ENCODE peak calls at places on chromosomes 1 and 21, in four cellular contexts. L is H1, F is K562, O is HepG2. C is an unnamed sample.

GRCh38 chr1:245330951-245331350 is 176.2 kb downstream of the KIF26B start:
- DNase-seq in L (no peak), F (no peak), O (no peak), C (no peak)

GRCh38 chr21:42388740-42389448 is 7.0 kb downstream of the TMPRSS3 start:
- DNase-seq in L (no peak), F (no peak), O (peak), C (no peak)

GRCh38 chr1:234969630-234970370 is 158.8 kb downstream of the TOMM20 start:
- DNase-seq in O (no peak), L (no peak), F (no peak), C (no peak)

GRCh38 chr1:38892976-38893375 is 11.6 kb upstream of the GJA9 start:
- DNase-seq in L (no peak), F (no peak), O (no peak), C (no peak)

GRCh38 chr1:154812911-154813816 is 56.9 kb downstream of the KCNN3 start:
- DNase-seq in L (no peak), O (no peak), F (peak), C (no peak)

GRCh38 chr1:951364-951763 is 7.7 kb downstream of the NOC2L start:
- DNase-seq in F (no peak), L (no peak), O (no peak), C (no peak)

GRCh38 chr1:18352640-18353245 is 128.0 kb upstream of the KLHDC7A start:
- DNase-seq in L (no peak), F (no peak), O (no peak), C (no peak)

GRCh38 chr1:109882288-109883245 is 28.1 kb upstream of the CSF1 start:
- DNase-seq in L (no peak), O (peak), F (peak), C (no peak)

GRCh38 chr1:24793762-24794161 is 48.5 kb downstream of the CLIC4 start:
- DNase-seq in F (no peak), O (no peak), L (no peak), C (no peak)

GRCh38 chr1:45834689-45835088 is 31.3 kb downstream of the MAST2 start:
- DNase-seq in O (no peak), F (no peak), L (no peak), C (no peak)

GRCh38 chr1:151060241-151061011 is at the start of gene MLLT11:
- DNase-seq in F (peak), O (no peak), L (no peak), C (peak)

GRCh38 chr1:232432313-232432712 is 197.6 kb downstream of the SIPA1L2 start:
- DNase-seq in O (no peak), L (no peak), F (no peak), C (no peak)

GRCh38 chr1:91545506-91546300 is 45.1 kb downstream of the CDC7 start:
- DNase-seq in F (no peak), L (no peak), O (no peak), C (no peak)

GRCh38 chr1:194039578-194039977 is 853.2 kb upstream of the B3GALT2 start:
- DNase-seq in L (no peak), O (no peak), F (no peak), C (no peak)

GRCh38 chr1:208201241-208201640 is 42.9 kb downstream of the PLXNA2 start:
- DNase-seq in L (no peak), O (peak), F (no peak), C (peak)

GRCh38 chr1:103250441-103250861 is 142.1 kb upstream of the COL11A1 start:
- DNase-seq in O (no peak), L (peak), F (no peak), C (no peak)

GRCh38 chr1:34928865-34929496 is 469 bp downstream of the DLGAP3 start:
- DNase-seq in L (no peak), O (no peak), F (peak), C (no peak)

GRCh38 chr21:46431884-46432488 is 26.7 kb upstream of the DIP2A start:
- DNase-seq in L (no peak), F (no peak), O (no peak), C (no peak)

GRCh38 chr1:35637401-35637809 is 3.9 kb downstream of the PSMB2 start:
- DNase-seq in F (no peak), O (peak), L (no peak), C (no peak)

GRCh38 chr1:26677306-26678115 is 18.3 kb upstream of the ARID1A start:
- DNase-seq in O (peak), L (no peak), F (peak), C (peak)

GRCh38 chr1:202282596-202283283 is 59.0 kb downstream of the UBE2T start:
- DNase-seq in O (no peak), L (no peak), F (no peak), C (no peak)

GRCh38 chr1:110962892-110963665 is 643 bp downstream of the LRIF1 start:
- DNase-seq in O (peak), L (peak), F (peak), C (peak)

GRCh38 chr1:220962031-220962751 is 82.9 kb downstream of the HLX start:
- DNase-seq in L (no peak), F (no peak), O (peak), C (peak)

GRCh38 chr1:115865704-115866380 is 24.9 kb upstream of the NHLH2 start:
- DNase-seq in O (no peak), L (no peak), F (no peak), C (no peak)

GRCh38 chr1:243587823-243588560 is 262.1 kb downstream of the AKT3 start:
- DNase-seq in L (no peak), F (no peak), O (no peak), C (no peak)

GRCh38 chr1:193189442-193190095 is 3.2 kb upstream of the B3GALT2 start:
- DNase-seq in F (no peak), L (no peak), O (no peak), C (no peak)

GRCh38 chr1:200530551-200531261 is 89.8 kb downstream of the KIF14 start:
- DNase-seq in O (no peak), F (no peak), L (no peak), C (no peak)

GRCh38 chr1:17883662-17884395 is 128.7 kb downstream of the ACTL8 start:
- DNase-seq in L (no peak), F (no peak), O (no peak), C (no peak)

GRCh38 chr1:87684194-87684593 is 355.5 kb downstream of the LMO4 start:
- DNase-seq in L (no peak), F (no peak), O (no peak), C (no peak)

GRCh38 chr1:196376648-196377295 is 231.5 kb downstream of the KCNT2 start:
- DNase-seq in O (no peak), L (no peak), F (no peak), C (no peak)

GRCh38 chr1:61397915-61398314 is 315.6 kb downstream of the NFIA start:
- DNase-seq in F (no peak), L (no peak), O (no peak), C (no peak)

GRCh38 chr1:203891950-203892349 is 30.6 kb downstream of the SNRPE start:
- DNase-seq in O (no peak), F (no peak), L (no peak), C (no peak)

GRCh38 chr1:203888807-203889251 is 27.4 kb downstream of the SNRPE start:
- DNase-seq in L (no peak), O (no peak), F (no peak), C (peak)
- TF ChIP-seq PHF8 in L (no peak), O (no peak), F (no peak), C (no peak)

GRCh38 chr21:40853956-40854688 is 7.2 kb upstream of the DSCAM start:
- DNase-seq in F (no peak), L (no peak), O (no peak), C (no peak)
- TF ChIP-seq PHF8 in F (no peak), L (no peak), O (no peak), C (no peak)

GRCh38 chr1:183689770-183690204 is 36.7 kb upstream of the APOBEC4 start:
- DNase-seq in L (no peak), O (no peak), F (no peak), C (no peak)

GRCh38 chr1:183686228-183686627 is 33.1 kb upstream of the APOBEC4 start:
- DNase-seq in F (no peak), O (no peak), L (no peak), C (no peak)

GRCh38 chr1:183687546-183688279 is 34.6 kb upstream of the APOBEC4 start:
- DNase-seq in L (no peak), O (no peak), F (no peak), C (no peak)

GRCh38 chr1:183685112-183685713 is 32.1 kb upstream of the APOBEC4 start:
- DNase-seq in F (peak), L (no peak), O (peak), C (peak)
- TF ChIP-seq PHF8 in F (no peak), L (no peak), O (no peak), C (no peak)

DNA sequence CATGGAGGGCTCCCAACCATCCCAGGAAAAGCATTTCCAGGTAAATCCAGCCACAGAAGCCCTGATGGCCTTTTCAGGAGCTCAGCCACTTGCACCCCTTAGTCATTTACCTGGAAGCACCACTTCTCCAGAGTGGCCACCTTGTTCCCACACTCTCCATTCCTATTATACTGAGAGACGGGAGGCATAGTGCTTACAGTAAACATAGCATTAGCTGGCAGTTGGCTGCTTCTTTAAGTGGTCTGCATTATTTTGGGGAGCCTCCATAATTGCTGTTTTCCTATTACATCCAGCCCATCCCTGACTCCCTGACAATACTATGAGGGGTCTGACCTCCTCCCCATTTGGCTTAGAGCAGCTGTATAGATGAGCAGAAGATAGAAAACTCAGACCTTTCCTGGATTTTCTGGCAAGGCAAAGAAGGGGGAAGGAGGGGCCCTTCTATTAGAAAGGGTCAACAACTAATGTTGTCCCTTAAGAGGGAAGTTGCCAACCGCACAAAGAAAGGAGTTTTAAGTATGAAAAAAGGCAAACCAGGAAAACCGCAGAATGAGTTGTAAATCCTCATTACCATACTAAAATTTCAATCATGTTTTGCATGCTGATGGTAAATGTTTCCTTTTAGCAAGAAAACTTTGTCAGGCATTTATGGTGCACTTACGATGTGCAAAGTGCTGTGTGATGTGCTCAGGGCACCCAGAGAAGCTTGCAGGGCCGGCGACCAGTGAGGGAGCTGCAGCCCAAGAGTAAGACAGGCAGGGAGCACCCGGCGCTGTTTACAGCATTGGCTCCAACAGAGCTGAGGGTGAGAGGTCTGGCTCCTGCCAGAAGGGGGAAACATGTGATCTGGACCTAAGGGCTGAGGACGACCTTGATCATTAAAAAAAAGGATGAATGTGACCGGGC is 167.3 kb downstream of the ZZZ3 start:
- DNase-seq in F (no peak), O (peak), L (peak), C (peak)
- TF ChIP-seq PHF8 in F (no peak), O (no peak), L (no peak), C (no peak)

GRCh38 chr1:108592030-108592759 is 32.3 kb downstream of the EEIG2 start:
- DNase-seq in L (no peak), O (no peak), F (no peak), C (no peak)
- TF ChIP-seq PHF8 in L (no peak), O (no peak), F (no peak), C (no peak)

GRCh38 chr1:32701951-32702598 is 495 bp downstream of the SYNC start:
- DNase-seq in F (no peak), L (no peak), O (no peak), C (no peak)

GRCh38 chr1:32702599-32703478 is at the start of gene SYNC:
- DNase-seq in F (peak), O (no peak), L (no peak), C (peak)

GRCh38 chr1:32705516-32705915 is 2.9 kb upstream of the SYNC start:
- DNase-seq in O (no peak), F (no peak), L (no peak), C (no peak)

GRCh38 chr1:32701421-32701911 is 1.1 kb downstream of the SYNC start:
- DNase-seq in O (no peak), L (no peak), F (no peak), C (no peak)

DNA sequence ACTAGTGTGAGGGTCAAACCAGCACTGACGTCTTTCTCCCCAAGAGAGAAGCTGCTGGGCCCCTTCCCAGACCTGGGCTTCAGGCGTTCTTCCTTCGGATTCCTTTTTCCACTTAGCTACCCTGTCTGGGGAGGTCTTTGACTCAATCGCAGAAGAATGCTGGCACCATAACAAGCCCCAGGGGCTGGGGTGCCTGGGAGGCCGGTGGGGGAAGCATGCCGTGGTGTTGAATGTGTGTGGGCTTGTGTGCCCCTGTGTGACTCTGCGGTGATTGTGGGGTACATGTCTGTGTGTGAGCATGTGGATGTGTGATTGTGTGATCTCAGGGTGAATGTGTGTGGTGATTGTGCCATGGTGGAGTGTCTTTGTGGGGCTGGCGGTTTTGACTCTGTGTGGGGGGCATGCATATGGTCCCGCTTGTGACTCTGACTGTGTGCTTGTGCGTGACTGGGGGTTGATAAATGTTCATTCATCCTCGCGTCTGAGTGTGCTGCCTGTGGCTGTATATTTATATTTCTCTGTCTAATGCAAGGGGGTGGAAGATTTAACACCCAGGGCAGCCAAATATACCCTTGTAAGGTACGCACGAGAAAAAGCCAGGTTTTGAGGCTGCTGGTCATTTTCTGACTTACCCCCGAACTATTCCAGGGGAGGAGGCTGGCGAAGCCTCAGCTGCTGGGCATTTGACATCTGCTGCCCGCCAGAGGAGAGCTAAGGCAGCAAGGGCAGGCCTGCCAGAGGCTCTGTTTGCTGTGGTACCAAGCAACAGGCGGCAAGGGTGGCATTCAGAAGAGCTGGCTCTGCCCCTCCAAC is 1.1 kb upstream of the SYNC start:
- DNase-seq in O (no peak), F (no peak), L (no peak), C (peak)
- TF ChIP-seq PHF8 in O (no peak), F (no peak), L (no peak), C (no peak)

DNA sequence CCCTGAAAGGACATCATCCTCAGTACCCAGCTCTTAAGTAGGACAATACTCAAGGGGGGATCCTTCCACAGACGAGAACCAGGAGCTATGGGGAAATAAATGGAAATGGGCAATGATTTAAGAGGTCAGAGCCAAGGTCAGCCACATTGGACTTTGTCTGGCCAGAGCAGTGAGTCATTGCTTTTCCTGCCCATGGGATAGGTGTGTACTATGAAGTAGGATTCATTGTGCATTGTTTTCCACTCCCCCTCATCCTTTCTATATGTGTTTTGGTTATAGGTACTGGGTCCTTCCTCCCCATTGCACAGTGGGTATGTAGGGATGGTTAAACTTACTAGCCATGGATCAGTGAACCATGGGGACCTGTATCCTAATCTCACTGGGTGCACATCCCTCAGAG is 328.9 kb upstream of the USP25 start:
- DNase-seq in L (no peak), O (peak), F (no peak), C (no peak)
- TF ChIP-seq PHF8 in L (no peak), O (no peak), F (no peak), C (no peak)

DNA sequence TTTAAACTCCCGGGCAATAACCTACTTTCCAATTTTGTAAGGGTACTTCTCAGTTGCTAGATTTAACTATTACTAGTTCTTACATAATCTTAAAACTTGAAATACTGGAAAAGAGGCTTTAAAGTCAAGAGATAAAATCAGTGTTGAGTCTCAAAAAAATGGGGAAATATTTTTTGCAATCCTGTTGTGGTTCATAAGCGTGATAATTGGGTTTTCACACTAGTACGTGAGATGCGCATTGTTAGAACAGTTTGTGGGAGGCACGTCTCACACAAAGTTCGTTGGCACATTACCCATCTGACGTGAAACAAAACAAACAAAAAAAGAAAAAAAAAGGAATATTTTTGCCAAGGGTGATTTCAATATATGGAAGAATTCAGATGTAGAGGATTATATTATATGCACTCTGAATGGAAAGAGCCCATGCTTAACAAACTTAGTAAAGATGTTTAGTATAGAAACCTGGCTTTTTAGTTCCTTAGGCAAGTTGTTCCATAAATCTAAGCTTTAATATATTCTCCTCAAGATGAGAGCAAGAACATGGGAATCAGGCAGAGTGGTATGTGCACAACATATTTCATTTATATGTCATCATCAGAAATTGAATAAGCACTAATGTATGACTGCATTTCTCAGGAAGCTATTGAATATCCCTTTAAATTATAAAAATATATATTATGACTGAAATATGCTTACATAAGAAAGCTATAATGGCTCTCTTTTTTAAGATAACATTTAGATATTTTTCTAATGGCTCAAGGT is 73.9 kb upstream of the TNFSF4 start:
- DNase-seq in O (no peak), F (no peak), L (no peak), C (no peak)
- TF ChIP-seq PHF8 in O (no peak), F (no peak), L (no peak), C (no peak)

GRCh38 chr1:12094180-12094579 is 31.1 kb downstream of the TNFRSF8 start:
- DNase-seq in F (no peak), O (no peak), L (no peak), C (no peak)
- TF ChIP-seq PHF8 in F (no peak), O (no peak), L (no peak), C (no peak)

C was measured in A549.